ENCODE peak calls at places on chromosomes 4 and X, in nine cellular contexts. Z, O, S, K, Y, A, Q, L and W are unnamed samples. For H3K27me3, the result is how much of the 10 kb centered on the place peaks cover.

GRCh38 chr4:147853706-147854105 is 121.8 kb downstream of the ARHGAP10 start:
- DNase-seq in Z (no peak), O (no peak), S (no peak), K (no peak), Y (no peak), A (no peak), Q (no peak), L (no peak), W (no peak)

GRCh38 chr4:1296324-1297022 is 6.8 kb downstream of the MAEA start:
- DNase-seq in Z (no peak), O (no peak), S (no peak), K (no peak), Y (no peak), A (no peak), Q (no peak), L (no peak), W (no peak)

GRCh38 chr4:164304240-164304639 is 449.7 kb upstream of the SMIM31 start:
- DNase-seq in Z (no peak), O (no peak), S (no peak), K (no peak), Y (no peak), A (no peak), Q (no peak), L (no peak), W (no peak)

GRCh38 chrX:120244735-120245498 is 5.7 kb upstream of the ZBTB33 start:
- DNase-seq in Z (peak), O (peak), S (peak), K (peak), Y (peak), A (peak), Q (peak), L (peak), W (no peak)

GRCh38 chr4:26131711-26132110 is 189.1 kb upstream of the RBPJ start:
- DNase-seq in Z (no peak), O (no peak), S (peak), K (no peak), Y (no peak), A (no peak), Q (no peak), L (no peak), W (no peak)

GRCh38 chrX:31649176-31649575 is 577.3 kb upstream of the FTHL17 start:
- DNase-seq in Z (no peak), O (no peak), S (no peak), K (no peak), Y (no peak), A (no peak), Q (no peak), L (no peak), W (no peak)

GRCh38 chr4:150244600-150244999 is 166.4 kb downstream of the DCLK2 start:
- DNase-seq in Z (peak), O (no peak), S (no peak), K (no peak), Y (no peak), A (no peak), Q (no peak), L (no peak), W (peak)

GRCh38 chr4:155931634-155932033 is 22.0 kb downstream of the CTSO start:
- DNase-seq in Z (no peak), O (no peak), S (no peak), K (no peak), Y (no peak), A (no peak), Q (no peak), L (no peak), W (no peak)

GRCh38 chr4:86031927-86032326 is 327.9 kb downstream of the MAPK10 start:
- DNase-seq in Z (no peak), O (no peak), S (no peak), K (no peak), Y (no peak), A (no peak), Q (no peak), L (no peak), W (no peak)

GRCh38 chr4:76007089-76007559 is at the start of gene CXCL9:
- DNase-seq in Z (no peak), O (no peak), S (no peak), K (no peak), Y (no peak), A (no peak), Q (no peak), L (no peak), W (no peak)

GRCh38 chr4:55033296-55033695 is 92.1 kb downstream of the KDR start:
- DNase-seq in Z (no peak), O (no peak), S (no peak), K (no peak), Y (no peak), A (no peak), Q (no peak), L (no peak), W (no peak)

GRCh38 chrX:431032-431431 is 44.3 kb upstream of the PPP2R3B start:
- DNase-seq in Z (no peak), O (no peak), S (no peak), K (no peak), Y (no peak), A (no peak), Q (no peak), L (no peak), W (no peak)

GRCh38 chr4:112567536-112567935 is 51.6 kb upstream of the NEUROG2 start:
- DNase-seq in Z (no peak), O (no peak), S (no peak), K (no peak), Y (no peak), A (no peak), Q (no peak), L (no peak), W (no peak)

GRCh38 chrX:149691794-149692193 is 20.1 kb upstream of the MAGEA11 start:
- DNase-seq in Z (no peak), O (no peak), S (no peak), K (no peak), Y (no peak), A (no peak), Q (no peak), L (no peak), W (no peak)

GRCh38 chr4:100348472-100348871 is 158.2 kb upstream of the DDIT4L start:
- DNase-seq in Z (peak), O (no peak), S (no peak), K (no peak), Y (peak), A (peak), Q (no peak), L (no peak), W (peak)

GRCh38 chr4:2418652-2419571 is at the start of gene CFAP99:
- DNase-seq in Z (peak), O (peak), S (peak), K (peak), Y (peak), A (peak), Q (peak), L (peak), W (peak)

GRCh38 chr4:101790521-101791188 is at the start of gene BANK1:
- DNase-seq in Z (no peak), O (peak), S (no peak), K (no peak), Y (peak), A (peak), Q (peak), L (peak), W (peak)

GRCh38 chrX:11329016-11329415 is 35.8 kb downstream of the AMELX start:
- DNase-seq in Z (no peak), O (no peak), S (no peak), K (no peak), Y (no peak), A (no peak), Q (no peak), L (no peak), W (no peak)

GRCh38 chrX:48957477-48957826 is at the start of gene OTUD5:
- DNase-seq in Z (peak), O (peak), S (peak), K (peak), Y (peak), A (peak), Q (peak), L (no peak), W (no peak)

GRCh38 chrX:19875051-19875432 is 12.4 kb downstream of the SH3KBP1 start:
- DNase-seq in Z (peak), O (no peak), S (no peak), K (no peak), Y (no peak), A (no peak), Q (no peak), L (no peak), W (no peak)

GRCh38 chr4:73816814-73817213 is 19.7 kb upstream of the CXCL6 start:
- DNase-seq in Z (peak), O (no peak), S (no peak), K (no peak), Y (no peak), A (no peak), Q (no peak), L (no peak), W (peak)

GRCh38 chr4:143382539-143382938 is 45.9 kb downstream of the GAB1 start:
- DNase-seq in Z (no peak), O (no peak), S (no peak), K (no peak), Y (no peak), A (no peak), Q (no peak), L (no peak), W (no peak)

GRCh38 chr4:10094841-10095240 is 21.8 kb downstream of the WDR1 start:
- DNase-seq in Z (no peak), O (peak), S (no peak), K (no peak), Y (no peak), A (no peak), Q (no peak), L (no peak), W (no peak)

GRCh38 chr4:149796381-149796780 is 19.3 kb downstream of the IQCM start:
- DNase-seq in Z (no peak), O (no peak), S (no peak), K (no peak), Y (no peak), A (no peak), Q (no peak), L (no peak), W (no peak)

GRCh38 chrX:153392642-153393321 is 8.4 kb downstream of the PNMA6E start:
- DNase-seq in Z (no peak), O (no peak), S (no peak), K (no peak), Y (no peak), A (no peak), Q (no peak), L (no peak), W (no peak)

GRCh38 chrX:78532363-78532762 is 126.8 kb downstream of the RTL3 start:
- DNase-seq in Z (no peak), O (no peak), S (no peak), K (no peak), Y (no peak), A (no peak), Q (no peak), L (no peak), W (no peak)

GRCh38 chr4:1039493-1040343 is 28.3 kb downstream of the FGFRL1 start:
- DNase-seq in Z (no peak), O (no peak), S (no peak), K (peak), Y (no peak), A (peak), Q (no peak), L (no peak), W (no peak)

GRCh38 chr4:105605493-105605892 is 53.1 kb downstream of the ARHGEF38 start:
- DNase-seq in Z (no peak), O (no peak), S (no peak), K (no peak), Y (no peak), A (no peak), Q (no peak), L (no peak), W (peak)

GRCh38 chrX:13937370-13938052 is 92.2 kb downstream of the GEMIN8 start:
- DNase-seq in Z (no peak), O (no peak), S (no peak), K (no peak), Y (peak), A (no peak), Q (no peak), L (no peak), W (peak)

GRCh38 chr4:113901994-113902787 is 77.3 kb downstream of the ARSJ start:
- DNase-seq in Z (no peak), O (no peak), S (peak), K (no peak), Y (no peak), A (peak), Q (no peak), L (peak), W (peak)

GRCh38 chr4:72314869-72315268 is 254.2 kb downstream of the ADAMTS3 start:
- DNase-seq in Z (no peak), O (no peak), S (no peak), K (no peak), Y (no peak), A (peak), Q (no peak), L (peak), W (no peak)

GRCh38 chrX:12370444-12371089 is 232.3 kb downstream of the FRMPD4 start:
- DNase-seq in Z (no peak), O (no peak), S (no peak), K (no peak), Y (no peak), A (no peak), Q (no peak), L (no peak), W (no peak)

GRCh38 chr4:121072080-121072835 is at the start of gene NDNF:
- DNase-seq in Z (peak), O (peak), S (peak), K (no peak), Y (peak), A (peak), Q (peak), L (peak), W (no peak)
- H3K4me3 ChIP-seq in Z (peak), O (peak), S (peak), K (no peak), Y (peak), A (peak), Q (peak), L (peak), W (peak)

GRCh38 chr4:8147231-8147970 is 11.2 kb downstream of the ABLIM2 start:
- DNase-seq in Z (no peak), O (no peak), S (no peak), K (no peak), Y (no peak), A (no peak), Q (no peak), L (no peak), W (no peak)

GRCh38 chr4:8148159-8148558 is 10.5 kb downstream of the ABLIM2 start:
- DNase-seq in Z (no peak), O (no peak), S (no peak), K (no peak), Y (no peak), A (no peak), Q (no peak), L (no peak), W (no peak)

GRCh38 chr4:8149664-8150063 is 8.9 kb downstream of the ABLIM2 start:
- DNase-seq in Z (no peak), O (no peak), S (no peak), K (no peak), Y (no peak), A (no peak), Q (no peak), L (no peak), W (no peak)

GRCh38 chr4:8150152-8151090 is 8.2 kb downstream of the ABLIM2 start:
- DNase-seq in Z (no peak), O (peak), S (no peak), K (no peak), Y (no peak), A (no peak), Q (peak), L (no peak), W (no peak)

GRCh38 chr4:8148785-8149435 is 9.7 kb downstream of the ABLIM2 start:
- DNase-seq in Z (no peak), O (no peak), S (no peak), K (no peak), Y (no peak), A (no peak), Q (no peak), L (no peak), W (no peak)
- H3K27me3 ChIP-seq in Z (half or more), O (under half), S (under half), K (under half), Y (under half), A (under half), Q (under half), L (under half), W (under half)

DNA sequence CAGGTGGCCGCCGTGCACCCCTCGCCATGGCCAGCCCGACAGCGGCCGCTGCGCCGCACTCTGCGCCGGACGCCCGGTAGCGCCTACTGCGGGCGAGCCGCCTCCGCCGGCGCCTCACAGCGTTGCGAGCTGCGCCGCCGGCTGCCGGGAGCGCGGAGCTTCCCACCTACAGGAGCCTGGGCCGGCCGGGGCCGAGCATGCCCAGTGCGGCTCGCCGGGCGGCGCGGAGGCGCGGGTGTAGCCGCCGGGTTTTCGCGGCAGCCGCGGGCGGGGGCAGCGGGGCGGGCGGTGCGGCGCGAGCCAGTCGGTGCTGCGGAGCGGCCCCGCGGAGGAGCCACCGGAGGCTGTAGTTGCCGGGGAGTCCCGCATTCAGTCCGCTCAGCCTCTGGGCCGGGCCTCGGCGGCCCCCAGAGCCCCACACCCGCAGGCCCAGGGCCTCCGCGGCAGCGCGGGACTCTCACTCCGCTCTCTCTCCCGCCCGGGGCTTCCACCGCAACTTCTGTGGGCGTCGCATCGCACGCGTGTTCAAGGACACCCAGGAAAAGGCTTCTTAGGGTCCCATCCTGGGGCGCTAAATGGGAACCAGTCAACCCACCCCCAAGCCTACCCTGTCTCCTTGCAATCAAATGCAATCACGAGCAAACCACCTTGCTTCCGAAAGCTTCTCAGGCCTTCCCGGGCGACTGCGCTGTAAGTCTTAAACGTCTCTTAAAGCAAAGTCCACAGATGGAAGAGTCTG is at the start of gene MFAP3L:
- DNase-seq in Z (peak), O (peak), S (peak), K (peak), Y (peak), A (peak), Q (peak), L (peak), W (peak)
- H3K4me3 ChIP-seq in Z (peak), O (peak), S (peak), K (peak), Y (peak), A (peak), Q (peak), L (peak), W (peak)

GRCh38 chr4:152224872-152225420 is 310.9 kb downstream of the FBXW7 start:
- DNase-seq in Z (no peak), O (no peak), S (no peak), K (no peak), Y (no peak), A (no peak), Q (no peak), L (no peak), W (no peak)

GRCh38 chr4:152224223-152224622 is 311.7 kb downstream of the FBXW7 start:
- DNase-seq in Z (no peak), O (no peak), S (no peak), K (no peak), Y (no peak), A (no peak), Q (no peak), L (no peak), W (no peak)

GRCh38 chr4:152225680-152226079 is 310.2 kb downstream of the FBXW7 start:
- DNase-seq in Z (no peak), O (no peak), S (no peak), K (no peak), Y (no peak), A (no peak), Q (no peak), L (no peak), W (no peak)

GRCh38 chr4:152234571-152234970 is 301.3 kb downstream of the FBXW7 start:
- DNase-seq in Z (no peak), O (no peak), S (no peak), K (no peak), Y (no peak), A (no peak), Q (no peak), L (no peak), W (no peak)

DNA sequence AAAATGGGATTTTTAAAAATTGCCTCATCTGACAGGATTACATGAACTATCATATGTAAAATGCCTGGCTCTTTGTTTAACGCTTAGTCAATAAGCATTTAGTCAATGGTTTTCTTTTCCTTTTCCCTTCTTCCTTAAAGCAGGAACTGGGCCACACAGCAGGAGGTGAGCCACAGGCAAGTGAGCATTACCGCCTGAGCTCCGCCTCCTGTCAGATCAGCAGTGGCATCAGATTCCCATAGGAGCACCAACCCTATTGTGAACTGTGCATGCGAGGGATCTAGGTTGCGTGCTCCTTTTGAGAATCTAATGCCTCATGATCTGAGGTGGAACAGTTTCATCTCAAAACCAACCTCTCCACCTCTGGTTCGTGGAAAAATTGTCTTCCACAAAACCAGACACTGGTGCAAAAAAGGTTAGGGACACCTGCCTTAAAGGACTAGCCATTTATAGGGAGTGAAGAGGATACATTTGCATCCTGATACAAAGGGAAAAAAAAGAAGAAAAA is 306.1 kb downstream of the FBXW7 start:
- DNase-seq in Z (no peak), O (no peak), S (no peak), K (no peak), Y (no peak), A (no peak), Q (no peak), L (no peak), W (no peak)
- H3K27me3 ChIP-seq in Z (under half), O (under half), S (under half), K (under half), Y (under half), A (under half), Q (under half), L (under half), W (under half)

DNA sequence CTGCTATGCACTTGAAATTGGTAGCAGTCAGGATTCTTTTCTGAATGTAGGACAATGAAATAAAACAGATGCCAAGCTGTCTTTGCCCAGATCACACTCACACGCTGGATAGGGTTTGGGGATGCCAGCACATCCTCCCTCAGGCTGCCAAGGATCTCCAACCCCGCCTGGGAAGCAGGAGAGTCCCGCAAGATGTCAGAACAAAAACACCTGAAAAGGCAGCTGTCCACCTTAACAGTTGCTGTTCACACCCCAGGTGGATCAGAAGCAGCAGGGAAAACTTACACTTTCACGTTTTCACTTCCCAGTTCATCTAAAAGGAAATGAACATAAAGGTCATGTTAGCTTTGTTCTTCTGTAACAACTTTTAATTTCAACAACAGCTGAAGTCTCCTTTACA is 35.7 kb downstream of the TMEM154 start:
- DNase-seq in Z (no peak), O (no peak), S (no peak), K (no peak), Y (no peak), A (no peak), Q (no peak), L (no peak), W (no peak)
- H3K4me3 ChIP-seq in Z (no peak), O (no peak), S (no peak), K (no peak), Y (no peak), A (no peak), Q (no peak), L (no peak), W (no peak)

GRCh38 chrX:111837226-111837625 is 38.8 kb upstream of the TRPC5OS start:
- DNase-seq in Z (no peak), O (no peak), S (no peak), K (no peak), Y (no peak), A (no peak), Q (no peak), L (no peak), W (no peak)
- H3K27me3 ChIP-seq in Z (under half), O (under half), S (under half), K (under half), Y (under half), A (under half), Q (under half), L (under half), W (under half)

DNA sequence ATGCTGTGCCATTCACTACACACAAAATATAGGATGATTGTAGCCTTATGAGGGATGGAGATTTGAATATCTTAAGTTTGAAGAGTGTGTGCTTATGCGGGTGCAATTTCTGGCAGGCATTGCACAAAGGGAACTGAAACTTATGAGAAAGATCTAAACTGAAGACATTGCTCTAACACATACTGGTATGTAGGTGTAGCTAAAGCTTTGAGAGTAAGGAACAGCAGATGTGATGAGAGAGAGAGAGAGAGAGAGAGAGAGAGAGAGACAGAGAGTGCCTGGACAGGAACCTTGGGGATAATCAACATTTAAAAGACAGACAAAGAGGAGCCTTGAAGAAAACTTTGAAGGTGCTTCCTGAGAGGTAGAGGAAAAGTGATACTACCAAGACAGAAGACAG is 379.7 kb downstream of the SPRY1 start:
- DNase-seq in Z (no peak), O (no peak), S (no peak), K (no peak), Y (no peak), A (no peak), Q (no peak), L (no peak), W (no peak)
- H3K4me3 ChIP-seq in Z (no peak), O (no peak), S (no peak), K (no peak), Y (no peak), A (no peak), Q (no peak), L (no peak), W (no peak)